ENCODE peak calls at places on chromosomes 2 and 18, in seven cellular contexts. Z is ovary; I is CD8-positive, alpha-beta T cell; H is Panc1; W is endothelial cell of umbilical vein; C is psoas muscle; J is suprapubic skin. B is an unnamed sample. For H3K4me1, the result is how much of the 10 kb centered on the place peaks cover.

GRCh38 chr18:79528846-79529245 is 133.1 kb downstream of the NFATC1 start:
- DNase-seq in H (peak), C (no peak), Z (peak), I (peak), W (peak), J (peak), B (peak)

GRCh38 chr2:43798300-43798699 is 24.5 kb downstream of the DYNC2LI1 start:
- DNase-seq in C (no peak), Z (no peak), W (peak), I (no peak), H (no peak), J (no peak), B (no peak)

GRCh38 chr18:63683152-63683551 is 19.6 kb upstream of the SERPINB11 start:
- DNase-seq in C (no peak), I (no peak), H (no peak), W (no peak), J (no peak), Z (no peak), B (no peak)

GRCh38 chr2:225462945-225463344 is 63.4 kb downstream of the NYAP2 start:
- DNase-seq in W (no peak), H (peak), C (no peak), I (no peak), Z (no peak), J (no peak), B (no peak)

GRCh38 chr18:25853716-25854465 is 236.5 kb downstream of the SS18 start:
- DNase-seq in I (no peak), Z (no peak), C (no peak), W (peak), J (no peak), H (no peak), B (no peak)

GRCh38 chr2:171909261-171909660 is 13.0 kb upstream of the HAT1 start:
- DNase-seq in I (no peak), H (no peak), C (no peak), Z (no peak), W (no peak), J (no peak), B (no peak)

GRCh38 chr18:49041677-49042570 is 91.2 kb upstream of the SMAD7 start:
- DNase-seq in W (peak), H (no peak), J (no peak), Z (no peak), I (peak), C (no peak), B (no peak)

GRCh38 chr2:231348703-231349373 is 46.7 kb upstream of the B3GNT7 start:
- DNase-seq in C (no peak), W (no peak), H (no peak), Z (no peak), J (no peak), I (no peak), B (no peak)

GRCh38 chr18:35745814-35746213 is 164.3 kb downstream of the GALNT1 start:
- DNase-seq in I (no peak), J (no peak), H (no peak), Z (no peak), W (no peak), C (no peak), B (no peak)

GRCh38 chr2:69192176-69192945 is 179.4 kb downstream of the ANTXR1 start:
- DNase-seq in W (no peak), H (no peak), J (no peak), Z (no peak), I (no peak), C (no peak), B (no peak)

GRCh38 chr2:10006248-10007147 is 36.9 kb upstream of the KLF11 start:
- DNase-seq in C (no peak), H (no peak), I (no peak), J (peak), Z (no peak), W (no peak), B (peak)

GRCh38 chr18:58211510-58211909 is 167.5 kb downstream of the NEDD4L start:
- DNase-seq in J (no peak), C (no peak), W (no peak), Z (no peak), H (no peak), I (no peak), B (no peak)

GRCh38 chr2:231355802-231356473 is 39.6 kb upstream of the B3GNT7 start:
- DNase-seq in W (peak), Z (peak), C (peak), J (no peak), I (no peak), H (no peak), B (no peak)

GRCh38 chr2:146814971-146815370 is 1029.9 kb upstream of the ACVR2A start:
- DNase-seq in J (no peak), H (no peak), I (no peak), Z (no peak), W (no peak), C (no peak), B (no peak)

GRCh38 chr2:102547462-102547861 is 71.9 kb upstream of the SLC9A2 start:
- DNase-seq in C (no peak), W (no peak), I (no peak), H (no peak), J (no peak), Z (no peak), B (no peak)

GRCh38 chr18:35193313-35193712 is 47.5 kb upstream of the ZNF397 start:
- DNase-seq in W (no peak), C (no peak), I (no peak), J (no peak), Z (no peak), H (no peak), B (no peak)

GRCh38 chr2:42733852-42734251 is 30.1 kb downstream of the OXER1 start:
- DNase-seq in W (no peak), J (no peak), I (no peak), H (no peak), Z (no peak), C (no peak), B (no peak)

GRCh38 chr2:29249666-29250253 is 134.5 kb downstream of the CLIP4 start:
- DNase-seq in H (no peak), C (no peak), J (no peak), Z (no peak), W (no peak), I (no peak), B (no peak)

GRCh38 chr2:239330836-239331235 is 70.0 kb downstream of the HDAC4 start:
- DNase-seq in C (peak), H (no peak), I (no peak), W (no peak), Z (no peak), J (no peak), B (no peak)

GRCh38 chr2:27249077-27249890 is 13.6 kb downstream of the SLC30A3 start:
- DNase-seq in W (peak), Z (no peak), C (no peak), I (no peak), J (no peak), H (no peak), B (no peak)

GRCh38 chr18:62702259-62702658 is 13.1 kb upstream of the PHLPP1 start:
- DNase-seq in J (no peak), H (no peak), Z (no peak), W (no peak), I (no peak), C (no peak), B (no peak)

GRCh38 chr18:8608795-8609673 is at the start of gene RAB12:
- DNase-seq in I (peak), H (no peak), J (peak), Z (peak), W (peak), C (peak), B (peak)

GRCh38 chr2:221254281-221254680 is 317.8 kb downstream of the EPHA4 start:
- DNase-seq in I (no peak), Z (no peak), C (no peak), J (no peak), H (no peak), W (no peak), B (no peak)

GRCh38 chr2:63058742-63059433 is 8.3 kb downstream of the OTX1 start:
- DNase-seq in J (no peak), H (no peak), W (no peak), C (peak), Z (no peak), I (no peak), B (no peak)

GRCh38 chr2:174797792-174798276 is 33.6 kb upstream of the CHRNA1 start:
- DNase-seq in H (no peak), W (peak), I (no peak), Z (no peak), C (no peak), J (no peak), B (no peak)

GRCh38 chr2:68907232-68907922 is 36.2 kb upstream of the BMP10 start:
- DNase-seq in Z (no peak), J (no peak), W (peak), C (no peak), H (no peak), I (no peak), B (no peak)

GRCh38 chr2:145185696-145186095 is 665.8 kb upstream of the ZEB2 start:
- DNase-seq in H (no peak), I (no peak), C (no peak), Z (no peak), J (no peak), W (no peak), B (no peak)

GRCh38 chr2:148257276-148257675 is 236.4 kb downstream of the MBD5 start:
- DNase-seq in H (no peak), I (no peak), W (no peak), Z (no peak), J (no peak), C (no peak), B (no peak)

GRCh38 chr2:25418944-25419677 is 77.4 kb upstream of the DNMT3A start:
- DNase-seq in I (no peak), H (no peak), W (no peak), C (no peak), Z (no peak), J (no peak), B (no peak)

GRCh38 chr2:25420820-25421237 is 79.1 kb upstream of the DNMT3A start:
- DNase-seq in C (no peak), I (no peak), Z (no peak), H (no peak), W (no peak), J (no peak), B (no peak)

GRCh38 chr2:25416674-25417073 is 74.9 kb upstream of the DNMT3A start:
- DNase-seq in C (no peak), J (no peak), H (no peak), I (no peak), Z (no peak), W (no peak), B (no peak)

GRCh38 chr2:25419678-25420242 is 78.0 kb upstream of the DNMT3A start:
- DNase-seq in W (no peak), J (no peak), H (no peak), Z (no peak), C (no peak), I (no peak), B (no peak)

GRCh38 chr2:25417715-25418369 is 76.1 kb upstream of the DNMT3A start:
- DNase-seq in I (no peak), W (no peak), J (no peak), C (no peak), H (no peak), Z (no peak), B (no peak)
- TF ChIP-seq CTCF in I (no peak), W (no peak), J (no peak), C (no peak), H (no peak), Z (no peak), B (no peak)

DNA sequence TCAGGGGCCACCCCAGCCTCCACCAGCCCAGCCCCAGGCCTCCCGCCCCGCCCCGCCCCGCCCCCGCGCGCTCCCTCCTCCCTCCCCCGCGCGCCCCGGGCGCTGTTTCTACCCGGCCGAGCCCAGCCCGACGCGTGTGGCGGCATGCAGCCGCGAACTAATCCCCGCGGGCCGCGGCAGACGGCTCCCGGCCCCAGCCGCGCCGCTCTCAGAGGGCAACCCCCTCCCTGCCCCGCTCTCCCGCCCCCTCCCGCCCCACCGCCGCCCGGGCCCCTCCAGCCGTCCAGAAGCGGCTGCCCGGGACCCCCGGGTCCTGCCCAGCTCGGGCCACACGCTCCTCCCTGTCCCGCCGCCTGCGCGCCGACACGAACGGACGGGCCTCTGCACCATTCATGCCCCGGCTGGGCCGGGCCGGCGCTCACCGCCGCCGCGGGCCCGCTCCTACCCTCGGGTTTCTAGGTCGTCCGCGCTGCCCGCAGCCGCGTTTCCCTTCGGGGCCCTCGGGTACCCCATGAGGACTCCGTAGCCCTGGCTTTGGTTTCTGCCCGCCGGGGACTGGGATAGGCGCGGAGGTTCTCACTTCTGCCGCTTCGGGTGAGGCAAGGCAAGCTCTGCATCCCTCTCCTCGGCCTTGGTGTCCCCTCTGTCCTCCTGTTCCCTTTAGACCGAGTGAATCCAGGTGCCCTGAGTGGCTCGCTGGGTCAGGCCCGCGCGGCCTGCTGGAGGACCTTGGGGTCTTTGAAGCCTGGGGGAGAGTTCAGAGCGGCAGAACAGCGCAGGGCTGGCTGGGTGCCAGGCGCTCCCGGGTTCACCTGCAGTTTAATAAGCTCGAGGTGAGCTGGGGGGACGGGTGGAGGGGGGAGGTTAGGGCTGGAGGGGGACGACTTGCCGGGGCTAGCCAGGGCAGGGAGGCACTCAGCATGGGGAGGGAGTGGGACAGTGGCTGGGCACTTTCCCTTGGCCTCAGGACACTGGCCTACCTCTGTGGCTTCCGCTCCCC is 3.1 kb downstream of the WNT10A start:
- DNase-seq in C (peak), H (no peak), J (no peak), I (peak), W (no peak), Z (no peak), B (no peak)
- H3K4me3 ChIP-seq in C (peak), H (no peak), J (peak), I (no peak), W (no peak), Z (peak), B (no peak)

GRCh38 chr2:66567742-66568141 is 132.8 kb downstream of the MEIS1 start:
- DNase-seq in J (no peak), Z (no peak), W (no peak), I (no peak), C (no peak), H (no peak), B (no peak)

GRCh38 chr2:66569321-66569851 is 134.5 kb downstream of the MEIS1 start:
- DNase-seq in C (no peak), H (no peak), J (no peak), Z (no peak), I (no peak), W (peak), B (no peak)

GRCh38 chr2:66570471-66570870 is 135.5 kb downstream of the MEIS1 start:
- DNase-seq in I (no peak), C (no peak), J (no peak), W (no peak), H (no peak), Z (no peak), B (no peak)

GRCh38 chr2:66569974-66570373 is 135.0 kb downstream of the MEIS1 start:
- DNase-seq in I (no peak), C (no peak), Z (no peak), H (no peak), W (no peak), J (no peak), B (no peak)

GRCh38 chr2:66568650-66569300 is 133.8 kb downstream of the MEIS1 start:
- DNase-seq in W (no peak), J (no peak), C (no peak), Z (no peak), I (no peak), H (no peak), B (no peak)
- H3K4me1 ChIP-seq in W (under half), J (under half), C (under half), Z (under half), I (under half), H (under half), B (under half)

GRCh38 chr2:14352067-14352466 is 280.4 kb upstream of the LRATD1 start:
- DNase-seq in Z (no peak), I (no peak), W (no peak), H (no peak), C (no peak), J (no peak), B (no peak)

GRCh38 chr2:14355102-14355501 is 277.4 kb upstream of the LRATD1 start:
- DNase-seq in W (no peak), Z (no peak), H (no peak), I (no peak), J (no peak), C (no peak), B (no peak)

GRCh38 chr2:14354231-14354630 is 278.3 kb upstream of the LRATD1 start:
- DNase-seq in W (no peak), J (no peak), C (no peak), Z (no peak), I (no peak), H (no peak), B (no peak)

GRCh38 chr2:14348247-14348646 is 284.3 kb upstream of the LRATD1 start:
- DNase-seq in Z (no peak), I (no peak), C (no peak), J (no peak), H (no peak), W (no peak), B (no peak)

GRCh38 chr2:14350856-14351255 is 281.7 kb upstream of the LRATD1 start:
- DNase-seq in I (no peak), J (no peak), W (no peak), Z (no peak), H (no peak), C (no peak), B (no peak)
- TF ChIP-seq CTCF in I (no peak), J (no peak), W (no peak), Z (no peak), H (no peak), C (no peak), B (no peak)